ENCODE peak calls at places on chromosomes 2 and 18, in nine cellular contexts. H is OCI-LY7; D is naive thymus-derived CD4-positive, alpha-beta T cell; Z is endodermal cell; P is transverse colon; Y is cardiac muscle cell; C is astrocyte; L is A673; R is neural progenitor cell. U is an unnamed sample.

GRCh38 chr18:75003764-75004690 is 204.9 kb downstream of the PTGR3 start:
- DNase-seq in H (no peak), D (no peak), Z (no peak), P (no peak), Y (no peak), C (no peak), L (peak), R (no peak), U (no peak)

GRCh38 chr2:30346475-30347169 is 100.4 kb upstream of the LCLAT1 start:
- DNase-seq in H (no peak), D (no peak), Z (peak), P (peak), Y (peak), C (peak), L (no peak), R (peak), U (peak)

GRCh38 chr2:48341556-48342133 is 188.3 kb upstream of the STON1 start:
- DNase-seq in H (no peak), D (no peak), Z (no peak), P (no peak), Y (no peak), C (no peak), L (no peak), R (no peak), U (no peak)

GRCh38 chr2:86251840-86252266 is 52.6 kb downstream of the MRPL35 start:
- DNase-seq in H (no peak), D (peak), Z (peak), P (peak), Y (no peak), C (no peak), L (no peak), R (no peak), U (no peak)

GRCh38 chr2:220894069-220894468 is 678.0 kb downstream of the EPHA4 start:
- DNase-seq in H (no peak), D (no peak), Z (no peak), P (no peak), Y (no peak), C (peak), L (peak), R (no peak), U (no peak)

GRCh38 chr2:18498531-18498930 is 61.9 kb downstream of the RDH14 start:
- DNase-seq in H (no peak), D (no peak), Z (no peak), P (no peak), Y (no peak), C (no peak), L (no peak), R (no peak), U (no peak)

GRCh38 chr2:240759454-240759853 is 60.6 kb downstream of the KIF1A start:
- DNase-seq in H (no peak), D (peak), Z (no peak), P (no peak), Y (no peak), C (no peak), L (no peak), R (no peak), U (no peak)

GRCh38 chr2:26970928-26971627 is 641 bp downstream of the MAPRE3 start:
- DNase-seq in H (no peak), D (no peak), Z (peak), P (no peak), Y (peak), C (peak), L (no peak), R (peak), U (no peak)

GRCh38 chr2:239303711-239304532 is 96.9 kb downstream of the HDAC4 start:
- DNase-seq in H (no peak), D (no peak), Z (peak), P (peak), Y (no peak), C (no peak), L (no peak), R (peak), U (peak)

GRCh38 chr2:241842067-241842415 is 16.7 kb downstream of the PDCD1 start:
- DNase-seq in H (no peak), D (no peak), Z (peak), P (no peak), Y (no peak), C (no peak), L (no peak), R (no peak), U (no peak)

GRCh38 chr2:231047270-231047921 is 9.3 kb upstream of the PSMD1 start:
- DNase-seq in H (no peak), D (no peak), Z (no peak), P (no peak), Y (no peak), C (no peak), L (no peak), R (no peak), U (no peak)

GRCh38 chr2:59887348-59887747 is 666.1 kb downstream of the BCL11A start:
- DNase-seq in H (no peak), D (no peak), Z (no peak), P (peak), Y (no peak), C (no peak), L (no peak), R (no peak), U (no peak)

GRCh38 chr18:34223893-34224422 is 755 bp downstream of the NOL4 start:
- DNase-seq in H (no peak), D (no peak), Z (peak), P (no peak), Y (no peak), C (no peak), L (no peak), R (peak), U (no peak)

GRCh38 chr2:82539222-82539621 is 1919.9 kb downstream of the SUCLG1 start:
- DNase-seq in H (no peak), D (no peak), Z (no peak), P (no peak), Y (peak), C (no peak), L (no peak), R (no peak), U (no peak)

GRCh38 chr18:60120231-60120630 is 220.4 kb downstream of the PMAIP1 start:
- DNase-seq in H (no peak), D (no peak), Z (peak), P (no peak), Y (no peak), C (no peak), L (no peak), R (no peak), U (no peak)

GRCh38 chr2:233700028-233700635 is 7.4 kb downstream of the UGT1A6 start:
- DNase-seq in H (no peak), D (no peak), Z (no peak), P (peak), Y (no peak), C (peak), L (peak), R (peak), U (no peak)

GRCh38 chr18:63427566-63427965 is 5.3 kb upstream of the VPS4B start:
- DNase-seq in H (no peak), D (no peak), Z (peak), P (peak), Y (no peak), C (no peak), L (no peak), R (no peak), U (no peak)

GRCh38 chr18:36211612-36212065 is 24.3 kb downstream of the MOCOS start:
- DNase-seq in H (no peak), D (no peak), Z (no peak), P (no peak), Y (no peak), C (no peak), L (no peak), R (no peak), U (no peak)

GRCh38 chr2:1708476-1709334 is 35.6 kb downstream of the PXDN start:
- DNase-seq in H (no peak), D (no peak), Z (peak), P (no peak), Y (no peak), C (no peak), L (no peak), R (no peak), U (peak)

GRCh38 chr2:36659872-36660312 is 36.6 kb upstream of the VIT start:
- DNase-seq in H (no peak), D (no peak), Z (no peak), P (no peak), Y (no peak), C (peak), L (no peak), R (no peak), U (no peak)

GRCh38 chr2:208134928-208135586 is 5.4 kb upstream of the CRYGC start:
- DNase-seq in H (no peak), D (no peak), Z (no peak), P (no peak), Y (no peak), C (no peak), L (no peak), R (peak), U (no peak)

GRCh38 chr2:121771976-121772742 is 16.7 kb downstream of the TSN start:
- DNase-seq in H (peak), D (no peak), Z (no peak), P (no peak), Y (no peak), C (peak), L (no peak), R (no peak), U (no peak)

GRCh38 chr2:122868626-122869275 is 1113.3 kb downstream of the TSN start:
- DNase-seq in H (no peak), D (no peak), Z (no peak), P (no peak), Y (no peak), C (no peak), L (no peak), R (no peak), U (no peak)

GRCh38 chr2:200851398-200852248 is 12.8 kb downstream of the CLK1 start:
- DNase-seq in H (no peak), D (no peak), Z (no peak), P (no peak), Y (no peak), C (no peak), L (no peak), R (no peak), U (no peak)

GRCh38 chr2:43459455-43459854 is 136.4 kb downstream of the THADA start:
- DNase-seq in H (no peak), D (no peak), Z (no peak), P (no peak), Y (no peak), C (peak), L (no peak), R (no peak), U (no peak)

GRCh38 chr2:63544017-63544627 is 44.2 kb downstream of the WDPCP start:
- DNase-seq in H (peak), D (no peak), Z (no peak), P (no peak), Y (peak), C (no peak), L (peak), R (peak), U (no peak)

GRCh38 chr2:14082640-14083039 is 549.9 kb upstream of the LRATD1 start:
- DNase-seq in H (no peak), D (no peak), Z (peak), P (no peak), Y (no peak), C (no peak), L (no peak), R (no peak), U (no peak)

GRCh38 chr2:46954951-46955571 is 39.5 kb upstream of the MCFD2 start:
- DNase-seq in H (no peak), D (no peak), Z (peak), P (peak), Y (no peak), C (peak), L (no peak), R (peak), U (peak)

GRCh38 chr18:48847807-48848486 is 102.8 kb downstream of the SMAD7 start:
- DNase-seq in H (no peak), D (no peak), Z (no peak), P (no peak), Y (no peak), C (no peak), L (no peak), R (peak), U (no peak)

DNA sequence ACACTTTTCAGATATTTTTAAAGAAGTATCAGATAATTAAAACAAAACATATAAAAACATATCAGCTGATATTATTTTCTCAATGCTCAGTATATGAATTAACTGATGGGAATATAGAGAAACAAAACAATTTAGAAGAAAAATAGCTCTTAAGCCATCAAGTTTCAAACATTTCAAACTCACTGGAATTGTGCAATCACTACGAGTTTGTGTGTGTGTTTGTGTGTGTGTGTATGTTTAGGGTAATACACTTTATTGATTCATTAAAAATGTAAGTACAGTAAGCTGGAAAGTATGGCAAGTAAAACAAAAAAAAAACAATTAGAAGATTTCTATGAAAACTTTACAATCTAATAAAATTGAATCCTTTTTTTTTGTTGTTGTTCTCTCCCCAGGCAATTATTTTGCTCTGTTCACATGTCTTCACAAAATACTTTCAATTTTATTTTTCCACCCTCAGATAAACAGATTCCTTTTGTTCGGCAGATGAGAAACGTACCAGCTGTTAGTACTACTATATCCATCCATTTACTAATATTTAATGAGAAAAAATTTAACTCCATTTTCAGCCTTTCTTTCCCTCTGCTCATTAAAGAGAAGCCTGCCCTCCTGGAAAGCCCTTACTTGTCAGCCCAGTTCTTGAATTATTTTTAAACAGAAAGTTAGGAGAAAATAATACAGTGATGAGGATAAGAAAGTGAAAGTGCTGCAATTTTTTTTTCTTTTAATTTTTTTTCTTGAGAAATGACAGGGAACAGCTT is 87.6 kb downstream of the SLC8A1 start:
- DNase-seq in H (peak), D (no peak), Z (no peak), P (no peak), Y (no peak), C (no peak), L (no peak), R (no peak), U (no peak)
- H3K27ac ChIP-seq in H (peak), D (no peak), Z (no peak), P (peak), Y (peak), C (peak), L (no peak), R (no peak), U (peak)

DNA sequence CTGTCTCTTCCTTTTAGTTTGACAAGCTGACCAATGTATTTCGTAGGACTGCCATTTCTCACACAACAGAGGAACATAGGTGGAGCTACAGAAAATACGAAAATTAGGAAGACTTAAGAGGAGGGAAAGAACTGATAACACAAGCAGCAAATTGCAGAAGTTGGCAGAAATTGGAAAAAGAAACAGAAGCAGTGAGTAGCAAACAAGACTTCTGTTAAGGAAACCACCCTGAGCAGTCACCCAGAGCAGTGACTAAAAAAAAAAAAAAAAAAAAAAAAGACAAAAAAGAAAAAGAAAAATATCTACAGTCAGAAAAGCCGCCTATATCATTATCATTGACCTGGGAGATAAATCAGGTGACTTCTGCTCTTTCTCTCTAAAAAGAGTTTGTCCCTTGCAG is 21.5 kb downstream of the STK17B start:
- DNase-seq in H (no peak), D (no peak), Z (no peak), P (no peak), Y (no peak), C (no peak), L (no peak), R (no peak), U (no peak)
- H3K27ac ChIP-seq in H (peak), D (peak), Z (no peak), P (no peak), Y (no peak), C (no peak), L (no peak), R (no peak), U (no peak)

DNA sequence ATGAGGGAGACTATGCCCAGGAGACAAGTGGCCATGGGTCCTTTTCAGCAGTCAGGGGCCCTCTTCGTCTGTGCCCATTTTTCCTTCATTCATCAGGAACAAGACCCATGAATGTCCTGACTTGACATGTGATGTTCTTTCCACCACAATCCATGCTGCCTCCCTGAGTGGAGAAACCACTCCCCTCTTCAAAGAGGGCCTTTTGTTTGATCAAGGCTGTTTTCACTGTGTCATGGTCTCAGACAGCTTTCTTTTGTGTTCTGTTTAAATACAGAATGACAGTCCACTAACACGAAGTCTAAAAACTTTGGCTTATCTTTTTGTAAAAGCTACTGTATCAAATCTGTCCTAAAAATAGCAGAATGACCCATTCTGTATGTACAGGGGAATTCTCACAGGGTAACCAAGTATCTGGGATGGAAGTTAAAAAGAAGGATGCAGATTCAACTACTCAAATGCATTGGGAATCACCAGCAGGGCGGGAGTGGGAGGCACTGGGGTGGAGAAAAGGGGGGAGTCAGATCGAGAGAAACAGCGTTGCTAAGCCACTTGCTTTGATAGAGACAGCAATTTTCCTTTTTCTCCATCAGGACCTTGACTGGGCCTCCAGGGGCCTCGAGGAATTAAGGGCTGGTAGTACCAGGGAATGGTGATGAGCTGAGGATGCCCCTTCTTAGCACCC is 13.9 kb downstream of the LRP2 start:
- DNase-seq in H (no peak), D (no peak), Z (no peak), P (no peak), Y (no peak), C (no peak), L (no peak), R (no peak), U (no peak)
- H3K27ac ChIP-seq in H (no peak), D (no peak), Z (peak), P (no peak), Y (no peak), C (no peak), L (no peak), R (no peak), U (no peak)

DNA sequence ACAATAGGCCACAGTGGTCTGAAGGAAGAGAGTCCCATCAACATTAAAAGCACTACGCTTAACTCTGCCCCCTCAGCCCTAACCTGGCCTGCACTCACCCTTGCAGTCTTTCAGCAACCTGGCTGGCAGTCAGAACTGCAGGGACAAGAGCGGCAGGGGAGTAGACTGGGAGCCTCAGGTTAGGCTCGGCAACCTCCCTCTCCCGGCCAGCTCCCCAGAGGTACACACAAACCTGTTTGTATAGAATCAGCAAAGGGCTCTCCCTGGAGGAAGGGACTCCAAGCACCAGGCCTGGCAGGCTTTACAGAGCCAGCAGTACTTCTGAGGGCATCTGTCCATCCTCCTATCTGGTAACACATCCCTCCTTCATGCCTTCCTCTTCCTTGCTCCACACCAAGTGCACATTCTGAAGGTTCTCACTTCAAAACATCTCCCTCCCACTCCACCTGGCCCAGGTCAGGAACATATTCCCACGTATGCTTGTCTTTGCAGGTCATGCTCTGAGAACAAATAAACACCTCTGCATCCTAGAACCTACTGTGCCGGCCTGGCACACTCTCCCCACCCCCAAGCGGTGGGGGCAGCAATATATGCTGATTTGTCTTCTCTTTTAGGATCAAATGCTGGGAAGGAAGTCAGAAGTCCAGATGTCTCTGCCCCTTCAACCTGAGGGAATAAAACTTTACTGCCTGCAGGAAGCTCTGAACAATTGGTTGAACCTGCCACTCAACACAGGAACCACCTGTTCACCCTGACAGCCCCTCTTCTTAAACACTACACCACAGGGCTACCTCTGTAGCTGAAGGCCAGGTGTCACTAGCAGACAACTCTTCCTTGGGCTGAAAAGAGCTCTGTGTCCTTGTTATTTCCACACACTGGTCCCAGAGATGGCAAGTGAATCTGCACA is 12.6 kb upstream of the SFXN5 start:
- DNase-seq in H (no peak), D (no peak), Z (no peak), P (no peak), Y (no peak), C (no peak), L (no peak), R (no peak), U (no peak)
- H3K27ac ChIP-seq in H (no peak), D (no peak), Z (no peak), P (no peak), Y (no peak), C (no peak), L (no peak), R (no peak), U (no peak)